ENCODE peak calls at places on chromosomes 3 and 15, in four cellular contexts. One of them, this sample, is unnamed. For H3K36me3, the result is how much of the 10 kb centered on the place peaks cover.

GRCh38 chr3:193333229-193333628 is 45.3 kb downstream of the ATP13A5 start:
- DNase-seq in psoas muscle: no peak
- DNase-seq in HepG2: no peak
- DNase-seq in Peyer's patch: no peak
- DNase-seq in this sample: no peak

GRCh38 chr15:36156855-36157521 is 422.4 kb upstream of the CDIN1 start:
- DNase-seq in HepG2: peak
- DNase-seq in psoas muscle: peak
- DNase-seq in Peyer's patch: peak
- DNase-seq in this sample: no peak

GRCh38 chr15:59762558-59762957 is 73.4 kb upstream of the BNIP2 start:
- DNase-seq in psoas muscle: no peak
- DNase-seq in Peyer's patch: no peak
- DNase-seq in HepG2: no peak
- DNase-seq in this sample: no peak

GRCh38 chr3:160544837-160545236 is 20.5 kb downstream of the KPNA4 start:
- DNase-seq in psoas muscle: no peak
- DNase-seq in HepG2: no peak
- DNase-seq in Peyer's patch: no peak
- DNase-seq in this sample: no peak

GRCh38 chr3:27559835-27560234 is 75.7 kb upstream of the SLC4A7 start:
- DNase-seq in psoas muscle: peak
- DNase-seq in HepG2: no peak
- DNase-seq in Peyer's patch: no peak
- DNase-seq in this sample: peak

GRCh38 chr3:54877675-54878544 is 49.9 kb downstream of the LRTM1 start:
- DNase-seq in Peyer's patch: no peak
- DNase-seq in HepG2: no peak
- DNase-seq in psoas muscle: no peak
- DNase-seq in this sample: no peak

GRCh38 chr3:31753050-31753425 is 220.3 kb downstream of the STT3B start:
- DNase-seq in psoas muscle: no peak
- DNase-seq in HepG2: no peak
- DNase-seq in Peyer's patch: no peak
- DNase-seq in this sample: no peak

GRCh38 chr3:144556392-144556791 is 584.8 kb downstream of the DIPK2A start:
- DNase-seq in HepG2: no peak
- DNase-seq in psoas muscle: no peak
- DNase-seq in Peyer's patch: no peak
- DNase-seq in this sample: no peak

GRCh38 chr15:61831505-61831921 is 228.7 kb downstream of the VPS13C start:
- DNase-seq in psoas muscle: no peak
- DNase-seq in HepG2: no peak
- DNase-seq in Peyer's patch: no peak
- DNase-seq in this sample: peak

GRCh38 chr15:64636101-64636500 is 139.3 kb downstream of the RBPMS2 start:
- DNase-seq in HepG2: no peak
- DNase-seq in Peyer's patch: no peak
- DNase-seq in psoas muscle: no peak
- DNase-seq in this sample: no peak

GRCh38 chr15:74584779-74585178 is 30.9 kb upstream of the CLK3 start:
- DNase-seq in HepG2: no peak
- DNase-seq in Peyer's patch: no peak
- DNase-seq in psoas muscle: no peak
- DNase-seq in this sample: peak

GRCh38 chr3:63032876-63033275 is 157.7 kb upstream of the CADPS start:
- DNase-seq in Peyer's patch: no peak
- DNase-seq in HepG2: no peak
- DNase-seq in psoas muscle: no peak
- DNase-seq in this sample: no peak

GRCh38 chr15:78387678-78388077 is 47.5 kb downstream of the CRABP1 start:
- DNase-seq in Peyer's patch: no peak
- DNase-seq in psoas muscle: no peak
- DNase-seq in HepG2: no peak
- DNase-seq in this sample: no peak

GRCh38 chr15:85730001-85730820 is 64.5 kb downstream of the KLHL25 start:
- DNase-seq in Peyer's patch: no peak
- DNase-seq in psoas muscle: no peak
- DNase-seq in HepG2: peak
- DNase-seq in this sample: peak

GRCh38 chr15:88610756-88611231 is 10.3 kb upstream of the AEN start:
- DNase-seq in psoas muscle: no peak
- DNase-seq in HepG2: no peak
- DNase-seq in Peyer's patch: no peak
- DNase-seq in this sample: peak

GRCh38 chr3:15636028-15636709 is 34.6 kb downstream of the BTD start:
- DNase-seq in Peyer's patch: no peak
- DNase-seq in HepG2: no peak
- DNase-seq in psoas muscle: no peak
- DNase-seq in this sample: no peak

GRCh38 chr3:48186993-48187578 is 1.1 kb downstream of the CDC25A start:
- DNase-seq in HepG2: no peak
- DNase-seq in psoas muscle: no peak
- DNase-seq in Peyer's patch: no peak
- DNase-seq in this sample: no peak

GRCh38 chr15:71743861-71744382 is 66.4 kb upstream of the NR2E3 start:
- DNase-seq in psoas muscle: peak
- DNase-seq in HepG2: peak
- DNase-seq in Peyer's patch: no peak
- DNase-seq in this sample: peak

GRCh38 chr3:4351164-4351855 is 48.1 kb downstream of the SETMAR start:
- DNase-seq in Peyer's patch: no peak
- DNase-seq in HepG2: no peak
- DNase-seq in psoas muscle: no peak
- DNase-seq in this sample: no peak

GRCh38 chr15:56996093-56996492 is 77.6 kb downstream of the TCF12 start:
- DNase-seq in Peyer's patch: no peak
- DNase-seq in HepG2: no peak
- DNase-seq in psoas muscle: no peak
- DNase-seq in this sample: no peak

GRCh38 chr3:42839616-42840015 is 30.4 kb downstream of the ACKR2 start:
- DNase-seq in psoas muscle: no peak
- DNase-seq in Peyer's patch: no peak
- DNase-seq in HepG2: peak
- DNase-seq in this sample: peak

GRCh38 chr3:152417181-152417580 is 148.5 kb downstream of the MBNL1 start:
- DNase-seq in HepG2: no peak
- DNase-seq in psoas muscle: no peak
- DNase-seq in Peyer's patch: no peak
- DNase-seq in this sample: no peak

GRCh38 chr15:74129411-74130088 is 836 bp upstream of the ISLR2 start:
- DNase-seq in Peyer's patch: no peak
- DNase-seq in HepG2: no peak
- DNase-seq in psoas muscle: peak
- DNase-seq in this sample: no peak

GRCh38 chr3:136249593-136250225 is 431 bp upstream of the PCCB start:
- DNase-seq in HepG2: no peak
- DNase-seq in psoas muscle: no peak
- DNase-seq in Peyer's patch: no peak
- DNase-seq in this sample: no peak

GRCh38 chr3:134456121-134456520 is 29.7 kb downstream of the ANAPC13 start:
- DNase-seq in Peyer's patch: no peak
- DNase-seq in HepG2: no peak
- DNase-seq in psoas muscle: no peak
- DNase-seq in this sample: no peak

GRCh38 chr3:136194409-136195257 is 1.5 kb downstream of the MSL2 start:
- DNase-seq in psoas muscle: no peak
- DNase-seq in HepG2: no peak
- DNase-seq in Peyer's patch: peak
- DNase-seq in this sample: peak

GRCh38 chr15:79339588-79340314 is 28.8 kb downstream of the TMED3 start:
- DNase-seq in psoas muscle: no peak
- DNase-seq in HepG2: peak
- DNase-seq in Peyer's patch: no peak
- DNase-seq in this sample: no peak

GRCh38 chr3:51501833-51502561 is 2.2 kb upstream of the DCAF1 start:
- DNase-seq in psoas muscle: peak
- DNase-seq in Peyer's patch: peak
- DNase-seq in HepG2: peak
- DNase-seq in this sample: peak

GRCh38 chr15:71440479-71441071 is 325.3 kb downstream of the THSD4 start:
- DNase-seq in HepG2: peak
- DNase-seq in Peyer's patch: no peak
- DNase-seq in psoas muscle: no peak
- DNase-seq in this sample: peak

DNA sequence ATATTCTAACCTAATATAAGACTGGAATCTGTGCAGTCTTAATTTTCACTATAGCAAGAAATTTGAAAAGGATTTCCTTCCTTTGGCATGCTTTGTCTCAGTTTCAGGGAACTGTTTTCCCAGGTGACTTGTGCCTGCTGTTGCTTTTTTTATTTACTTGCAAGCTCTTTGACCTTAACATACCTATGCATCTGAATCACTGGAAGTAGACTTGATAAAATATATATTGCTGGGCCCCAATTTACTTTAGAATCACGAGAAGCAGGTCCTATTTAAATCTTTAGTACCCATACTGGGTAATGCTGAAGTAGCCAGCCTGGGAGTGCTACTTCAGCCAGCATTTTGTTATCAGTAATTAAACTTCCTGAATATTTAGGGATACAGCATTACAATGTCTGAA is 257.9 kb upstream of the ALCAM start:
- DNase-seq in Peyer's patch: no peak
- DNase-seq in HepG2: no peak
- DNase-seq in psoas muscle: no peak
- DNase-seq in this sample: no peak
- H3K4me3 ChIP-seq in Peyer's patch: no peak
- H3K4me3 ChIP-seq in HepG2: no peak
- H3K4me3 ChIP-seq in psoas muscle: no peak
- H3K4me3 ChIP-seq in this sample: no peak

DNA sequence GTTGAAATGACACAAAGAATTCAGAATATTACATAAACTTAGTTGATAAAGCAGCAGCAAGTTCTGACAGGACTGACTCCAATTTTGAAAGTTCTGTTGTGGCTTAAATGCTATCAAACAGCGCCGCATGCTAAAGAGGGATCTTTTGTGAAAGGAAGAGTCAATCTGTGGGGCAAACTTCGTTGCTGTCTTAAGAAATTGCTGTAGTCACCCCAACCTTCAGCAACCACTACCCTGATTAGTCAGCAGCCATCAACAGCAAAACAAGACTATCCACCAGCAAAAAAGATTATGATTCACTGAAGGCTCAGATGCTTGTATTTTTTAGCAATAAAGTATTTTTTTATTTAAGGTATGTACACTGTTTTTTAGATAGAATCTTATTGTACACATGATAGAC is 14.2 kb downstream of the CRBN start:
- DNase-seq in Peyer's patch: no peak
- DNase-seq in psoas muscle: no peak
- DNase-seq in HepG2: no peak
- DNase-seq in this sample: no peak
- H3K36me3 ChIP-seq in Peyer's patch: under half
- H3K36me3 ChIP-seq in psoas muscle: under half
- H3K36me3 ChIP-seq in HepG2: half or more
- H3K36me3 ChIP-seq in this sample: under half

DNA sequence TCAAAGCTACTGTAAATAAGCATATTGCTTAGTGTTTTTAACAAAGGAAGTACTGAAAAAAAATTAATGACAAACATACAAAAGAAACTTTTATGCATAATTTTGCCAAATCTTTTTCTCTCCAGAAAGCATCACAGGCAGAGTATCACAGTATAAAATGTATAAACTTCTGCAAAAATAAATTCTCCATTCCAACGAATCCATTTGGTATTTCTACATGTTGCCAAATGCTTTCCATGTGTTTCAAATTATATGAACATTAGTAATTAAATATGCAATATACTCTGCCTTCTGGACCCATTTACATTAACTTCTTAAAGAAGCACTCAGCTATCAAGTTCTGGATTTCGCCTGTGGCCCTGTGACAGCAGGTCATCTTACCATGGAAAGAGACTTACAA is 189.2 kb upstream of the ALCAM start:
- DNase-seq in psoas muscle: no peak
- DNase-seq in HepG2: no peak
- DNase-seq in Peyer's patch: no peak
- DNase-seq in this sample: no peak
- H3K4me3 ChIP-seq in psoas muscle: no peak
- H3K4me3 ChIP-seq in HepG2: no peak
- H3K4me3 ChIP-seq in Peyer's patch: no peak
- H3K4me3 ChIP-seq in this sample: no peak

GRCh38 chr15:39990706-39991105 is 48.3 kb downstream of the SRP14 start:
- DNase-seq in Peyer's patch: no peak
- DNase-seq in HepG2: no peak
- DNase-seq in psoas muscle: no peak
- DNase-seq in this sample: no peak
- H3K36me3 ChIP-seq in Peyer's patch: under half
- H3K36me3 ChIP-seq in HepG2: under half
- H3K36me3 ChIP-seq in psoas muscle: under half
- H3K36me3 ChIP-seq in this sample: under half

This sample was measured in H7.